ENCODE peak calls at places on chromosomes 3 and 15, in seven cellular contexts. L is heart left ventricle, T is ovary, U is IMR-90, M is colonic mucosa, Y is psoas muscle, R is body of pancreas. O is an unnamed sample. For H3K4me1, the result is how much of the 10 kb centered on the place peaks cover.

GRCh38 chr15:71730277-71731144 is 79.8 kb upstream of the NR2E3 start:
- DNase-seq in R (peak), T (peak), Y (no peak), M (peak), L (peak), U (peak), O (peak)

GRCh38 chr3:52429031-52429430 is 15.9 kb downstream of the SEMA3G start:
- DNase-seq in L (peak), M (no peak), Y (no peak), U (no peak), R (no peak), T (no peak), O (no peak)

GRCh38 chr3:14241716-14242115 is 63.1 kb downstream of the LSM3 start:
- DNase-seq in R (no peak), U (no peak), Y (no peak), L (no peak), T (peak), M (peak), O (no peak)

GRCh38 chr3:14581334-14582072 is 41.4 kb upstream of the GRIP2 start:
- DNase-seq in U (no peak), T (no peak), R (peak), L (no peak), M (no peak), Y (no peak), O (no peak)

GRCh38 chr3:43001094-43001553 is 22.0 kb downstream of the GASK1A start:
- DNase-seq in T (peak), R (peak), Y (peak), M (peak), U (peak), L (peak), O (no peak)

GRCh38 chr3:123683146-123683545 is 98.3 kb upstream of the HACD2 start:
- DNase-seq in L (no peak), T (no peak), Y (no peak), M (no peak), R (no peak), U (no peak), O (no peak)

GRCh38 chr3:100334340-100335136 is at the start of gene NIT2:
- DNase-seq in M (peak), R (peak), Y (peak), T (peak), L (peak), U (peak), O (peak)

GRCh38 chr15:39934415-39935044 is 615 bp downstream of the EIF2AK4 start:
- DNase-seq in T (no peak), L (no peak), M (peak), Y (no peak), U (no peak), R (no peak), O (no peak)

GRCh38 chr3:152026033-152026556 is 152.7 kb downstream of the SUCNR1 start:
- DNase-seq in U (peak), L (no peak), Y (no peak), R (no peak), M (no peak), T (no peak), O (peak)

GRCh38 chr3:185992801-185993467 is 55.1 kb upstream of the TRA2B start:
- DNase-seq in U (peak), T (no peak), R (no peak), Y (no peak), L (no peak), M (no peak), O (no peak)

GRCh38 chr15:64754663-64755426 is 20.5 kb downstream of the RBPMS2 start:
- DNase-seq in Y (no peak), L (peak), U (no peak), R (no peak), T (no peak), M (no peak), O (no peak)

GRCh38 chr3:81472600-81473362 is 288.7 kb downstream of the GBE1 start:
- DNase-seq in R (no peak), U (no peak), M (no peak), Y (no peak), T (no peak), L (no peak), O (no peak)

GRCh38 chr3:135248217-135248616 is 453.2 kb downstream of the EPHB1 start:
- DNase-seq in T (no peak), M (no peak), U (no peak), R (no peak), L (no peak), Y (peak), O (no peak)

GRCh38 chr3:171566803-171567422 is 106.7 kb upstream of the TNIK start:
- DNase-seq in M (no peak), Y (no peak), R (no peak), U (peak), L (no peak), T (no peak), O (peak)

GRCh38 chr3:123349566-123350450 is 99.1 kb downstream of the ADCY5 start:
- DNase-seq in T (no peak), L (no peak), R (no peak), U (no peak), M (no peak), Y (no peak), O (no peak)

GRCh38 chr3:152353578-152353977 is 84.8 kb downstream of the MBNL1 start:
- DNase-seq in Y (no peak), T (no peak), U (no peak), R (no peak), L (no peak), M (no peak), O (no peak)

DNA sequence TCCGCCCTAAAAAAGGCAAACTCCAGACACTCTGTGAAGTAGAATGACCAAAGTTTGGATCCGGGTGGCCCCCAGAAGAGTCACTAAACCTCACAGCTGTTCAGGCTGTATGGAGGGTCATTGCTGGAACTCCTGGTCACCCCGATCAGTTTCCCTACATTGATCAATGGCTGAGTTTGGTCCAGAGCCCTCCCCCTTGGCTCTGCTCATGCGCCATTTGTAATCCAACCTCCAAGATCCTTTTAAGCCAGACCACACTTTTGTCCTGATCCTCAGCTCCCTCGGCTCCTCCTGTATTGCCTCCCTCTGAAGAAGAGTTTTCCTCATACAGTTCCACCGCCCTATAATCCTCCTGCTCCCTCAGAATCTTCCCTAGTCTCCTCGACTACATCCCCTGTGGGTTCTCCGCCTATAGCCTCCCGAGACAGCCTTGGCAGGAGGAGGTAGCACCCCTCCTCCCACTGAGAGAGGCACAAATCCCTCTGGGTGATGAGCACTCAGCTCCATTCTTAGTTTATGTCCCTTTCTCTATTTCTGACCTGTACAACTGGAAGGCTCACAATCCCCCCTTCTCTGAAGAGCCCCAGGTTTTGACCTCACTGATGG is 42.2 kb downstream of the ZBTB11 start:
- DNase-seq in L (no peak), T (no peak), U (no peak), Y (no peak), M (no peak), R (no peak), O (no peak)
- H3K4me3 ChIP-seq in L (no peak), T (no peak), U (no peak), Y (no peak), M (no peak), R (no peak), O (no peak)

GRCh38 chr15:78343431-78343830 is 3.3 kb downstream of the CRABP1 start:
- DNase-seq in Y (no peak), R (no peak), M (no peak), T (no peak), U (no peak), L (no peak), O (no peak)
- H3K4me1 ChIP-seq in Y (under half), R (under half), M (under half), T (under half), U (under half), L (under half), O (under half)

DNA sequence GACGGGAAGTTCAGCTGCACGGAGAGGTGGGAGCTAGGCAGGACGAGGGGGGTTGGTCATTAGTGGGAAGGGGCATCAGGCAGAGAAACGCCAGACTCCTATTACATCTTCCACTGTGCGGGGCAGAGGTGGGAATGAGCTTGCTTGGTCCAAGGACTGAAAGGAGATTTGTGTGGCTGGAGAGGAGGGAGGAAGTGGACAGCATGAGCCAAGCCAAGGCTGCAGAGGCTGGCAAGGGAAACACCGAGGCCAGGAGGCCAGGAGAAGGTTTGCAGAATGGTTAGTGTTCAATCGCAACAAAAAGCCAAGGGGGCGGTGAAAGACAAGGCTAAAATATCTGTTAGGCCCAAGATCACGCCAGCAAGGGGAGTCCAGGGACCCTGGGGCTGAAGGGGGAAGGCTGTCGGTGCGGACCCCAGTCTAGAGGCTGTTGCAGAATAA is 75.9 kb downstream of the CPN2 start:
- DNase-seq in L (peak), M (no peak), U (no peak), R (no peak), T (peak), Y (no peak), O (no peak)
- H3K27ac ChIP-seq in L (no peak), M (no peak), U (no peak), R (peak), T (peak), Y (peak), O (no peak)

GRCh38 chr3:24953060-24953771 is 458.6 kb upstream of the THRB start:
- DNase-seq in Y (no peak), R (no peak), U (no peak), L (no peak), M (no peak), T (no peak), O (no peak)
- H3K4me3 ChIP-seq in Y (no peak), R (no peak), U (no peak), L (no peak), M (no peak), T (no peak), O (no peak)

GRCh38 chr3:71053495-71053894 is 530.0 kb downstream of the FOXP1 start:
- DNase-seq in U (no peak), R (no peak), Y (no peak), T (no peak), L (no peak), M (no peak), O (no peak)
- H3K4me1 ChIP-seq in U (under half), R (under half), Y (under half), T (under half), L (half or more), M (under half), O (half or more)

DNA sequence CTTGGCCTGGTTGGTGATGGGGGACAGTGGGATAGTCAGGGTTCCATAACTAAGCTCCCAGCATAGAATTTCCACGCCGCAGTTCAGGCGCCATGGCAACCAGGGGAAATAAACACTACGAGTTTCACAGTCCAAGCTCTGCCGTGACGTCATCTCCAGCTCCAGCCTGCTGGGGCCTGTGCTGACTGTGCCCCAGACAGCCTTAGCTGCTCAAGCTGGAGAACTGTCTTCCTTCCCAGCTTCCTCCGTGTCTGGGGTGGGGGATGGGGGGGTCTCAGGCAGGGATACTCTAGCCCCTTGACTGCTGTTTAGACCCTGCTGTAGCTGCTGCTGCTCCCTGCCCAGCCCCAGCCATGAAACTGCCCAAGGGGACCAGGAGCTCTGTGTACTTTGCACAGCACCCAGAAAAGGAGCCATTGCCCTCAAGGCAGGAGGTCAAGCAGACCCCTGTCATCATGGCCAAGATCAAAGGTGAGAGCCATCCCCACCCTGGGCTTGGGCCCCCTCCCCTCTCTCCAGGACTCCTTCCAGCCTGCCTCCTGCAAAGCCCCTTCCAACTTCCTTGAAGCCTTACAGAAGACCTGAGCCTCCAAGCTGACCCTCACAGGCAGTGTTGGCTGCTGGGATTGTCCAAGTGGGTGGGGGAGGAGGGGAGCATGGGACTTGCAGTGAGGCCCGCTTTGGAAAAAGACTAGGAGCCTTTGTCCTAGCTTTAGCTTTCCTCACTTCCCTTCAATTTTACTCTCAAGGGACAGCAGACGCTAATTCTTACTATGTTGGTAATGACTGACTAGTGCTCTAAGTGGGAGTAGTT is 11.4 kb upstream of the CSPG4 start:
- DNase-seq in U (peak), R (peak), Y (peak), L (peak), M (peak), T (peak), O (peak)
- H3K27ac ChIP-seq in U (peak), R (no peak), Y (peak), L (peak), M (peak), T (no peak), O (peak)

DNA sequence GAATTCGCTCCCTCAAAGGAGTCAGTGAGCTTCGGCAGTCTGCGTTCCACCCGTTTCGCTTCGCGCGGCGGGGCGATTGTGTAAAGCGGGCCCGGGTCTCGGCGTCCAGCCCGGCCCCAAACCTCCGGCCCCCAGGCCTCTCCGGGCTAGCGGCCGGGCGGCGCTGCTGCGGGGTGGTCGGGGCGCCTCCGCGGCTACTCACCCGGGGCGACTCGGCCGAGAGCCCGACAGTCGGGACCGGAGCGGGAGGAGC is 412 bp downstream of the CHDH start:
- DNase-seq in T (no peak), R (no peak), U (no peak), M (no peak), Y (no peak), L (no peak), O (no peak)
- H3K4me3 ChIP-seq in T (peak), R (peak), U (peak), M (peak), Y (peak), L (peak), O (peak)

GRCh38 chr3:30686176-30686575 is 79.8 kb downstream of the TGFBR2 start:
- DNase-seq in U (no peak), L (no peak), R (no peak), M (no peak), Y (no peak), T (no peak), O (no peak)
- H3K4me1 ChIP-seq in U (under half), L (half or more), R (under half), M (under half), Y (half or more), T (under half), O (under half)

GRCh38 chr3:130688677-130689076 is 58.0 kb downstream of the PIK3R4 start:
- DNase-seq in L (no peak), Y (no peak), U (no peak), T (no peak), M (no peak), R (no peak), O (no peak)
- H3K27ac ChIP-seq in L (no peak), Y (no peak), U (no peak), T (no peak), M (no peak), R (no peak), O (no peak)

DNA sequence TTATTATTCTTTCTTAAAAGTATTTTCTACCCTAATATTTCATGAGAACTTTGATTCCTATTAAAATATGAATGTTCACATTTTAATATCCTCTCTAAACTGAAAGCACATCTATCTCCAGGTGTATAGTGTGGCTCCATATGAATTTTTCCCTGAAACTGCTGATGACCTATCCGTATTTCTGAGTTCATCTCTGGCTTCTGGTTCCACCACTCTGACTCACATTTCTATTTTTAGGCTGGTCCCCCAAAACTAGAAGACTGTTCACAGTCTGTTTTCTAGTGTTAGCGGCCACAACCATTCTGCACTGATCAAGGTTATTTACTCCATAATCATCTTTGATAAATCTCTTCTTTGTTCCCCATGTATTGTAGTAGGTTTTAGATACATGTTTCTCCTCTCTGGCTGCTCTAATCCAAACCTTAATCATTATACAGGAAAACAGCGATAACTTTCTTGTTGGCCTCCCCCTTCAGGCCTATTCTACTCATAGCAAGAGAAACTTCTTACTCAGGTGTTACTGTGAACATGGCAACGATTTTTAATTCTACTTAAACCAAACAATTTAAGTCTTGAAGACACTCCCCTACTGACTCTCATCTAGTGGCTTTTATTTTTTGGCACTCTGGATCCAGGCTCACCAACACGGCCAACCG is 12.8 kb downstream of the ADPGK start:
- DNase-seq in Y (no peak), T (no peak), L (no peak), R (no peak), M (no peak), U (no peak), O (no peak)
- H3K4me3 ChIP-seq in Y (no peak), T (no peak), L (no peak), R (no peak), M (no peak), U (no peak), O (no peak)

O was measured in SJSA1.